ENCODE peak calls at places on chromosomes 12 and 14, in five cellular contexts. S, U, Q, N and P are unnamed samples.

GRCh38 chr12:64670856-64671639 is 60.8 kb downstream of the RASSF3 start:
- DNase-seq in Q (no peak), S (no peak), N (peak), U (no peak), P (no peak)

GRCh38 chr12:1282670-1283361 is 291.8 kb downstream of the ERC1 start:
- DNase-seq in N (no peak), S (no peak), U (no peak), Q (no peak), P (no peak)

GRCh38 chr14:27184371-27184901 is 586.6 kb upstream of the NOVA1 start:
- DNase-seq in N (no peak), U (no peak), Q (no peak), S (no peak), P (no peak)

GRCh38 chr14:83556746-83557460 is 1973.0 kb upstream of the FLRT2 start:
- DNase-seq in Q (no peak), N (no peak), U (no peak), S (no peak), P (no peak)

GRCh38 chr14:77327111-77327510 is 6.3 kb downstream of the GSTZ1 start:
- DNase-seq in Q (no peak), N (no peak), U (no peak), S (no peak), P (no peak)

GRCh38 chr12:117857632-117858274 is 111.0 kb downstream of the KSR2 start:
- DNase-seq in U (peak), N (peak), Q (peak), S (no peak), P (no peak)

GRCh38 chr14:30996892-30997659 is 28.4 kb upstream of the AP4S1 start:
- DNase-seq in S (no peak), Q (no peak), N (no peak), U (no peak), P (no peak)

GRCh38 chr12:121816925-121817647 is 13.3 kb downstream of the SETD1B start:
- DNase-seq in S (no peak), N (no peak), Q (no peak), U (no peak), P (no peak)

GRCh38 chr14:32342854-32343200 is 13.7 kb downstream of the AKAP6 start:
- DNase-seq in Q (no peak), N (no peak), U (no peak), S (no peak), P (no peak)

GRCh38 chr12:133130808-133131128 is 341 bp downstream of the ZNF10 start:
- DNase-seq in Q (no peak), N (no peak), S (peak), U (no peak), P (no peak)

GRCh38 chr12:50062733-50063452 is 5.5 kb downstream of the ASIC1 start:
- DNase-seq in U (no peak), Q (no peak), N (no peak), S (no peak), P (peak)

GRCh38 chr14:22220427-22220826 is 368.6 kb downstream of the DAD1 start:
- DNase-seq in U (no peak), Q (no peak), N (no peak), S (no peak), P (no peak)

GRCh38 chr12:113825705-113826104 is 140.4 kb downstream of the RBM19 start:
- DNase-seq in U (no peak), S (no peak), N (no peak), Q (no peak), P (no peak)

GRCh38 chr12:24615967-24616411 is 332.9 kb downstream of the BCAT1 start:
- DNase-seq in N (peak), Q (no peak), S (no peak), U (no peak), P (no peak)

GRCh38 chr12:22333751-22334695 is 484 bp downstream of the ST8SIA1 start:
- DNase-seq in S (no peak), N (no peak), Q (no peak), U (peak), P (no peak)

GRCh38 chr14:35405304-35405996 is 901 bp upstream of the NFKBIA start:
- DNase-seq in N (no peak), U (no peak), Q (no peak), S (peak), P (no peak)

GRCh38 chr12:44225128-44225527 is 389.2 kb downstream of the TMEM117 start:
- DNase-seq in N (no peak), S (no peak), Q (no peak), U (no peak), P (no peak)

GRCh38 chr12:91511795-91512420 is 329.3 kb upstream of the DCN start:
- DNase-seq in Q (no peak), U (no peak), N (no peak), S (no peak), P (no peak)

GRCh38 chr12:2682301-2683282 is 112.2 kb upstream of the FKBP4 start:
- DNase-seq in Q (peak), S (no peak), N (peak), U (peak), P (no peak)
- TF ChIP-seq CTCF in Q (peak), S (peak), N (peak), U (no peak), P (peak)

DNA sequence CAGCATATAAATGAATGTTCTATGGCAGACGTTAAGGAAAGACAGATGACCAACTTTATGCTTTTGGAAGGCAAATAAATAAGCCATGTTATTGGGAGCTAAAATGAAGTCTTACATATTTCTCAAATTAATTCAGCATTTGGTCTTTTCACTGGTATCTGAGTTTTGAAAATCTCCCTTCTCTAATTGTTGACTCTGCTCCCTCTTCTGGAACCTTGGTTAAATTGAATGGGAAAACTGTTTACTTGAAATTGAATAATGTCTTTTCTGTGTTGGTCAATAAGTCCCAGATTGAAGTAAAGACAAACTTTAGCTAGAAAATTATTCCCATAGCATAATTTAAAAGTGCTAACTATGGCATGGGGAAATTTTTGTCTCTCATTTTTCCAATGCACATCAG is 38.7 kb downstream of the LGR5 start:
- DNase-seq in U (no peak), S (no peak), N (no peak), Q (no peak), P (no peak)
- TF ChIP-seq CTCF in U (no peak), S (no peak), N (no peak), Q (no peak), P (peak)

DNA sequence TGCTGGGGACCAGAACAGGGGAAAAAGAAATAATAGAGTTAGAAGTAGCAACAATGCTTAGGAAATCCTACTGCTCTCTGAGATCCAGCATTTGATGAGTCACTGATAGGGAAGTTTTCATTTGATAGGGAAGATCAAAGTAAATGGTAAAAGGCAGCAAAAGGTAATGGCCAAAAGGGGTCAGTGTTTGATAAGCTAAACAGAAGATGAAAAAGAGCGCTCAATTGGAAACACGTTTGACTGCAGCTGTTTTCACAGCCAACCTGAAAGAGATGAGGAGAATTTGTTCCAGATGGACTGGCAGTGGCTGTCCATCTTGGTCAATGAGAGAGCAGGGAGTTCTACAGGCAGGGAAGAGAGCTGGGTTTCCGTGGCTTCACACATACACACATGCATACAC is 264.2 kb downstream of the TMEM132C start:
- DNase-seq in Q (peak), N (no peak), S (no peak), U (no peak), P (no peak)
- TF ChIP-seq CTCF in Q (peak), N (no peak), S (no peak), U (no peak), P (no peak)

DNA sequence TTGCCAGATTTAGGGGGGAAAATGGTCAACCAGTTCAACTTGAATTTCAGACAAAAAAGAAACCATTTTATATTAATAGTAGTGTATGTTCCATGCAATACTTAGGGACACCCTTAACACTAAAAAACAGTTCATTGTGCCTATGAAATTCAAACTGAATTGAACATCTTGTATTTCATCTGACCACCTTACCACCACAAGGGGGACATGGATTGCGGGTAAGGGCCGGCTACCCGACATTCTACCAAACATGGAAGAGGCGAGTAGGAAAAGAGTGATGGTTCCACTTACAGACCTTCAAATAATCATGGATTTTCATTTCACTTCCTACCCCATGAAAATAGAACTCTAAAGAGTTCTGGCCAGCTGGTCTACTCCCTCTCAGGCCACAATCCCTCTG is 10.3 kb upstream of the STK38L start:
- DNase-seq in S (no peak), Q (no peak), U (no peak), N (no peak), P (no peak)
- TF ChIP-seq CTCF in S (no peak), Q (no peak), U (peak), N (no peak), P (peak)

DNA sequence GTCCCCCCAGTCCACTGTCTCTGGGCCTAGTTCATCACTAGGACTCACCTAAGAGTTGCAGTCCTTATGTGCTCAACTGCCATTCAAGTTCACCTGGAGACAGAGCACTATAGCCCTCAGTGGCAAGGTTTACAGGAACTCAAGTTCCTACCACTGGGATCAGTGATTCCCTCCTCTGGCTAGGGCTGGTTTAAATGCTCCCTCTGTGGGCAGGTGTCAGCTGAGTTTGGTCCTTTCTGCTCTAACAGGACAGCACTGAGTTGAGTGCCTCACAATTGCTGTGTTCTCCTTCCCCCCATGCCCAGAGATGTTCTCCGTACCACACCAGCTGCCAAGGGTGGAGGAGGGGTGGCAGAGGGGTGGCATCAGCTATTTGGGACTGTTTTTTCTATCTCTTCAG is 20.8 kb upstream of the SAV1 start:
- DNase-seq in U (no peak), Q (no peak), S (no peak), N (no peak), P (no peak)
- TF ChIP-seq CTCF in U (no peak), Q (no peak), S (no peak), N (no peak), P (no peak)

GRCh38 chr14:103436533-103436932 is 51.3 kb downstream of the MARK3 start:
- DNase-seq in Q (no peak), S (no peak), U (no peak), N (peak), P (no peak)

GRCh38 chr14:103433902-103434563 is 48.8 kb downstream of the MARK3 start:
- DNase-seq in Q (no peak), N (no peak), U (no peak), S (no peak), P (no peak)

GRCh38 chr14:103432627-103433026 is 47.4 kb downstream of the MARK3 start:
- DNase-seq in N (no peak), S (no peak), U (no peak), Q (no peak), P (no peak)

GRCh38 chr14:103434868-103435442 is 49.7 kb downstream of the MARK3 start:
- DNase-seq in U (no peak), N (no peak), S (no peak), Q (no peak), P (no peak)
- TF ChIP-seq CTCF in U (no peak), N (no peak), S (no peak), Q (no peak), P (peak)